ENCODE peak calls at places on chromosome 7, in four cellular contexts. C is CD8-positive, alpha-beta memory T cell; Z is testis; K is heart right ventricle. L is an unnamed sample. For H3K27me3 and H3K4me1, the result is how much of the 10 kb centered on the place peaks cover.

GRCh38 chr7:104984591-104985258 is 29.3 kb upstream of the KMT2E start:
- DNase-seq in C (no peak), Z (no peak), K (no peak), L (no peak)

GRCh38 chr7:137001041-137001440 is 132.6 kb downstream of the CHRM2 start:
- DNase-seq in C (no peak), Z (no peak), K (no peak), L (no peak)

GRCh38 chr7:46764100-46764941 is 817.6 kb downstream of the TNS3 start:
- DNase-seq in C (no peak), Z (no peak), K (no peak), L (no peak)

GRCh38 chr7:73612598-73613269 is 11.6 kb downstream of the MLXIPL start:
- DNase-seq in C (no peak), Z (peak), K (no peak), L (no peak)

GRCh38 chr7:40915061-40915460 is 780.3 kb downstream of the SUGCT start:
- DNase-seq in C (no peak), Z (no peak), K (no peak), L (no peak)

GRCh38 chr7:122217125-122217524 is 73.1 kb upstream of the AASS start:
- DNase-seq in C (no peak), Z (no peak), K (no peak), L (no peak)

GRCh38 chr7:17234398-17235021 is 63.9 kb upstream of the AHR start:
- DNase-seq in C (peak), Z (peak), K (no peak), L (no peak)

GRCh38 chr7:128830231-128831177 is at the start of gene FLNC:
- DNase-seq in C (peak), Z (peak), K (peak), L (peak)

GRCh38 chr7:1646957-1647891 is 22.9 kb upstream of the ELFN1 start:
- DNase-seq in C (no peak), Z (peak), K (peak), L (peak)

GRCh38 chr7:87784424-87784823 is 91.7 kb downstream of the SLC25A40 start:
- DNase-seq in C (no peak), Z (no peak), K (no peak), L (no peak)

GRCh38 chr7:35003679-35004278 is 33.5 kb downstream of the DPY19L1 start:
- DNase-seq in C (no peak), Z (no peak), K (peak), L (peak)

GRCh38 chr7:149741629-149742028 is 31.8 kb downstream of the ZNF467 start:
- DNase-seq in C (no peak), Z (no peak), K (no peak), L (no peak)

GRCh38 chr7:79506481-79506880 is 53.0 kb upstream of the MAGI2 start:
- DNase-seq in C (no peak), Z (no peak), K (no peak), L (no peak)

GRCh38 chr7:102318482-102318971 is 31.9 kb downstream of the SH2B2 start:
- DNase-seq in C (no peak), Z (no peak), K (peak), L (peak)

GRCh38 chr7:134212576-134213546 is 85.7 kb downstream of the LRGUK start:
- DNase-seq in C (no peak), Z (peak), K (no peak), L (no peak)

GRCh38 chr7:47539398-47540052 is 42.4 kb downstream of the TNS3 start:
- DNase-seq in C (no peak), Z (peak), K (no peak), L (no peak)

GRCh38 chr7:50037106-50037505 is 55.9 kb downstream of the ZPBP start:
- DNase-seq in C (no peak), Z (no peak), K (no peak), L (no peak)

GRCh38 chr7:65968256-65969185 is 13.5 kb downstream of the GUSB start:
- DNase-seq in C (no peak), Z (no peak), K (no peak), L (no peak)

GRCh38 chr7:85074016-85074415 is 112.8 kb downstream of the SEMA3D start:
- DNase-seq in C (no peak), Z (no peak), K (no peak), L (no peak)

GRCh38 chr7:2299131-2299829 is 15.0 kb downstream of the SNX8 start:
- DNase-seq in C (no peak), Z (no peak), K (no peak), L (peak)

GRCh38 chr7:38411404-38411803 is 138.0 kb upstream of the TARP start:
- DNase-seq in C (no peak), Z (no peak), K (no peak), L (no peak)

GRCh38 chr7:475951-476441 is 43.6 kb downstream of the PDGFA start:
- DNase-seq in C (no peak), Z (no peak), K (no peak), L (peak)

GRCh38 chr7:142760071-142760642 is 10.6 kb upstream of the PRSS2 start:
- DNase-seq in C (no peak), Z (no peak), K (no peak), L (no peak)

GRCh38 chr7:141342664-141343400 is 208.4 kb upstream of the AGK start:
- DNase-seq in C (no peak), Z (no peak), K (no peak), L (no peak)

GRCh38 chr7:151104411-151105235 is 18.3 kb downstream of the AGAP3 start:
- DNase-seq in C (no peak), Z (no peak), K (no peak), L (no peak)

GRCh38 chr7:82044497-82045080 is 274.7 kb upstream of the HGF start:
- DNase-seq in C (no peak), Z (peak), K (no peak), L (peak)

GRCh38 chr7:118158766-118159165 is 25.2 kb upstream of the LSM8 start:
- DNase-seq in C (no peak), Z (no peak), K (no peak), L (no peak)

GRCh38 chr7:99267530-99268360 is 4.9 kb upstream of the MYH16 start:
- DNase-seq in C (no peak), Z (peak), K (no peak), L (no peak)

GRCh38 chr7:66950311-66950710 is 29.3 kb downstream of the TMEM248 start:
- DNase-seq in C (no peak), Z (no peak), K (no peak), L (no peak)

GRCh38 chr7:26930201-26930600 is 65.8 kb upstream of the SKAP2 start:
- DNase-seq in C (no peak), Z (no peak), K (no peak), L (no peak)

GRCh38 chr7:26925768-26926167 is 61.4 kb upstream of the SKAP2 start:
- DNase-seq in C (no peak), Z (no peak), K (no peak), L (no peak)

GRCh38 chr7:26930845-26931244 is 66.5 kb upstream of the SKAP2 start:
- DNase-seq in C (no peak), Z (no peak), K (no peak), L (no peak)
- H3K27ac ChIP-seq in C (no peak), Z (no peak), K (no peak), L (no peak)

GRCh38 chr7:25859412-25859704 is 292.6 kb upstream of the NFE2L3 start:
- DNase-seq in C (no peak), Z (no peak), K (no peak), L (no peak)

GRCh38 chr7:25857376-25858067 is 294.5 kb upstream of the NFE2L3 start:
- DNase-seq in C (no peak), Z (peak), K (no peak), L (peak)

GRCh38 chr7:25858200-25858561 is 293.8 kb upstream of the NFE2L3 start:
- DNase-seq in C (no peak), Z (no peak), K (no peak), L (no peak)

GRCh38 chr7:25859732-25860131 is 292.3 kb upstream of the NFE2L3 start:
- DNase-seq in C (no peak), Z (no peak), K (no peak), L (no peak)

GRCh38 chr7:25858562-25859411 is 293.2 kb upstream of the NFE2L3 start:
- DNase-seq in C (no peak), Z (no peak), K (no peak), L (no peak)
- H3K27me3 ChIP-seq in C (half or more), Z (under half), K (half or more), L (under half)

GRCh38 chr7:130874071-130874915 is 140.3 kb upstream of the KLF14 start:
- DNase-seq in C (no peak), Z (no peak), K (no peak), L (peak)

GRCh38 chr7:130869918-130870317 is 135.9 kb upstream of the KLF14 start:
- DNase-seq in C (no peak), Z (no peak), K (no peak), L (no peak)

GRCh38 chr7:130872341-130872740 is 138.3 kb upstream of the KLF14 start:
- DNase-seq in C (no peak), Z (no peak), K (no peak), L (no peak)

GRCh38 chr7:130875265-130875741 is 141.3 kb upstream of the KLF14 start:
- DNase-seq in C (no peak), Z (peak), K (peak), L (no peak)

GRCh38 chr7:130872756-130873448 is 138.9 kb upstream of the KLF14 start:
- DNase-seq in C (no peak), Z (no peak), K (no peak), L (no peak)
- H3K4me1 ChIP-seq in C (under half), Z (under half), K (under half), L (under half)

GRCh38 chr7:36266201-36266600 is 113.1 kb downstream of the EEPD1 start:
- DNase-seq in C (no peak), Z (no peak), K (no peak), L (no peak)
- H3K27ac ChIP-seq in C (no peak), Z (no peak), K (no peak), L (no peak)

DNA sequence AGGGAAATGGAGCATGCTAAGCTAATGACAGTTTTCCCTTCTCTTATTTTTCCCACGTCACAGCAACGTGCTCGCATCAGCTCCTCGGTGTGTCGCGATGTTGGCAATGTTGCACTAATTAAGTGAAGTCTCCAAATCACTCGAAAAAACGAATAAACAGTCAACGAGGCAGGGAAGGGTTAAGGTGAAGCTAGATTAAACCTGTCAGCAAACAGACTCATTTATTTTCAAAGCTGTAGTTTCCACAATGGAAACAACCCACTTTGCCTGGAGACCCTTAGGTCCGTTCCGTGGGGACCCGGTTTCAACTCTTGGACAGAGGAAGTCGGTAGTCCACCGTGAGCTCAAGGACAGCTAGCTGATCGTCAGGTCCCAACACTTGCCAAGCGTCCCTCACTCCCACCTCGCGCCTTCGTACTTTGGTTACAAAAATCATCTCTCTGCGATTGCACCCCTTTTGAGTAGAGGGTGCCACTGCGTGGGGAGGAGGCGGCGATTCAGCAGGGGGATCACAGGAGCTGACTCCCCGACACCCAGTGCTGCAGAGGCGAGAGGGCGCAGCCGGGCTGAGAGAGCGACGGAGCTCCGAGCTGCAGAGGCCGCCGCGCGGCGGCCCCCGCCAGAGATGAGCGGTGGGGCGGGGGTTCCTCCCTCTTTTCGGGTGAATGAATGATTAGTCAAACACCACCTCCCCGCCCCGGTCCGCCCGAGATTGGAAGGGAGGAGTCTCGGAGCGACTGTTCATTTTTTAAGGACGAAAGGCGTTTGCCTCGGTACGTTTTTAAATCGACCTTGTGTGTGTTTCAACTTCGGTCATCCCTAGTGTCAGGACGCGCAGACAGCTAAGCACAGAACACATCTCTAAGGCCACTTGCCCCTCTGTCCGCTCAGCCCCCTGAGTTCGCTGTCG is 1.3 kb upstream of the BMPER start:
- DNase-seq in C (no peak), Z (peak), K (peak), L (peak)
- H3K27me3 ChIP-seq in C (under half), Z (under half), K (under half), L (under half)

GRCh38 chr7:6251653-6252052 is 20.8 kb downstream of the CYTH3 start:
- DNase-seq in C (no peak), Z (no peak), K (no peak), L (no peak)
- H3K4me1 ChIP-seq in C (under half), Z (under half), K (half or more), L (under half)

GRCh38 chr7:77696057-77696642 is at the start of gene RSBN1L:
- DNase-seq in C (peak), Z (peak), K (peak), L (peak)

GRCh38 chr7:77699056-77699455 is 2.8 kb downstream of the RSBN1L start:
- DNase-seq in C (no peak), Z (no peak), K (no peak), L (no peak)

GRCh38 chr7:77696643-77697534 is 630 bp downstream of the RSBN1L start:
- DNase-seq in C (no peak), Z (peak), K (peak), L (peak)

GRCh38 chr7:77698042-77698625 is 1.9 kb downstream of the RSBN1L start:
- DNase-seq in C (no peak), Z (no peak), K (no peak), L (no peak)

GRCh38 chr7:77697535-77697831 is 1.2 kb downstream of the RSBN1L start:
- DNase-seq in C (no peak), Z (no peak), K (no peak), L (no peak)
- H3K27ac ChIP-seq in C (peak), Z (peak), K (peak), L (peak)

DNA sequence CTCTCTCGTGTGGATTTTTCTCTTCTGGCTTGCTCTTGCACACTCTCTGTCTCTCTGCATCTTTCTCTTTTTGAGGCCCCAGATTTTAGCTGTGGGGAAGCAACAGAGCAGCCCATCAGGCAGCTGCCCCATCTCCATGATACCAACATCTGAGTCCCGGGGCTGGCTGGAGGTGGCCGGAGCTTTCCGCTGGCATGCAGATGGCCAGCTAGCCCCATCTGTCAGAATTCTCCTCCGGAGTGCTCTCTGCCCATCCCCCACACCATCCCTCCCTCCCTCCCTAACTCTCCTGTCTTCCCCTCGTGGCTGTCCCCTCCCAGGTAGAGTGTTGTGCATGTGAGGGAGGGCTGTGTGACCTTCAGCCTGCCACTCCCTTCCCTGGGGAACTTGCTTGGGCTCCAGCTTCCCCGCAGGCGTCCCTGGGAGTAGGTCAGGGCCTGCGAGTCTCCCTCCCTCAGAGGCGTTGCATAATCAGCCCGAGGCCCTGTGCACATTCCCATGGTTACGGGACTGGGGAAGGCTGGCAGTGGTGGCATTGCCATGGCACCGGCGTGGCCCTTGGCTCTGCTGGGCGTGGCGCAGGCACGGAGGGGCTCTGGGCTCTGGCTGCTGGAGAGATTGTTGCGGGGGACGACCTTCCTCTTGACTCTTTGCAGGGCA is 24.7 kb downstream of the GHRHR start:
- DNase-seq in C (no peak), Z (no peak), K (peak), L (peak)
- H3K27me3 ChIP-seq in C (under half), Z (under half), K (under half), L (under half)

DNA sequence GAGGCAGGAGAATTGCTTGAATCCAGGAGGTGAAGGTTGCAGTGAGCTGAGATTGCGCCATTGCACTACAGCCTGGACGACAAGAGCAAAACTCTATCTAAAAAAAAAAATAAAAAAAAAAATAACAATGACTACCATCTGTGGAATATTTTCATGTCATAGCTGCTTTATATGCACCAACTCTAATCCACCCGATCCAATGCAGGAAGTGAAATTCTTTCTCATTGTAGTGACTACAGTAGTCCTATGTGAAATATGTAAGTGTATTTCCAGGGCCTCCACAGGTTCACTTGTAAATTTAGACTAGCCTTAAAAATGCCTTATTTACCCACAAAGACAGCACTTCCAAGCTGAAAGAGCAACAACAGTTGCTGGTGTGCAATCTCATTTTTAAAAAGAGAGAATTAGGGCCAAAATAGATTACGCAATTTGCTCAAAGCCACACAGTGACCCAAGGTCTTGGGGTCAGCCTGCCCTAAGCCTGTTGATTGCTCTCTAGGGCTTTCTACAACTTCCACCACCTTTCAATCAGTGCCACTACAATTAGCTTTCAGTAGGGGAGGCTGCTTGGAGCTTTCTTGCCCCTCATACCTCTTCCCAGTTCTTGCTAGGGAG is 25.8 kb upstream of the EGFR start:
- DNase-seq in C (no peak), Z (no peak), K (no peak), L (no peak)
- H3K4me1 ChIP-seq in C (under half), Z (under half), K (under half), L (under half)

GRCh38 chr7:83429493-83429892 is 219.4 kb downstream of the SEMA3E start:
- DNase-seq in C (no peak), Z (no peak), K (no peak), L (no peak)
- H3K27ac ChIP-seq in C (no peak), Z (no peak), K (no peak), L (no peak)

L was measured in right cardiac atrium.